ENCODE peak calls at places on chromosomes 4 and X, in nine cellular contexts. J is cardiac fibroblast; V is GM19239; U is AG10803; T is NCI-H774; F is stimulated activated CD4-positive, alpha-beta T cell treated with anti-CD3 and anti-CD28 coated beads, Interleukin-4, amount 100 ng/mL, for 4 hours; D is effector memory CD8-positive, alpha-beta T cell; P is NCI-H2107; O is caudate nucleus. S is an unnamed sample.

GRCh38 chrX:104922206-104922621 is 298.3 kb downstream of the TEX13A start:
- DNase-seq in J (peak), V (peak), U (peak), T (peak), F (peak), D (peak), P (peak), O (peak), S (peak)

GRCh38 chrX:97616883-97617510 is 733.3 kb downstream of the RPA4 start:
- DNase-seq in J (peak), V (peak), U (peak), T (no peak), F (no peak), D (no peak), P (no peak), O (no peak), S (no peak)

GRCh38 chr4:143581331-143581961 is 67.9 kb downstream of the SMARCA5 start:
- DNase-seq in J (no peak), V (no peak), U (no peak), T (no peak), F (no peak), D (no peak), P (no peak), O (no peak), S (no peak)

GRCh38 chrX:134676440-134676839 is 18.2 kb upstream of the PLAC1 start:
- DNase-seq in J (peak), V (no peak), U (peak), T (no peak), F (no peak), D (no peak), P (no peak), O (no peak), S (no peak)

GRCh38 chr4:86960557-86960959 is 25.7 kb downstream of the AFF1 start:
- DNase-seq in J (peak), V (no peak), U (peak), T (no peak), F (no peak), D (no peak), P (no peak), O (no peak), S (no peak)

GRCh38 chrX:117998171-117998570 is 118.4 kb downstream of the KLHL13 start:
- DNase-seq in J (no peak), V (no peak), U (no peak), T (no peak), F (no peak), D (no peak), P (no peak), O (no peak), S (no peak)

GRCh38 chr4:105061720-105062119 is 85.0 kb upstream of the TET2 start:
- DNase-seq in J (no peak), V (no peak), U (no peak), T (no peak), F (no peak), D (no peak), P (no peak), O (no peak), S (no peak)

GRCh38 chr4:123488916-123489315 is 92.3 kb downstream of the SPRY1 start:
- DNase-seq in J (peak), V (no peak), U (peak), T (no peak), F (no peak), D (no peak), P (no peak), O (no peak), S (no peak)

GRCh38 chr4:142236268-142236667 is 599.9 kb downstream of the IL15 start:
- DNase-seq in J (no peak), V (no peak), U (peak), T (no peak), F (no peak), D (no peak), P (no peak), O (no peak), S (no peak)

GRCh38 chr4:8911311-8912088 is 39.9 kb upstream of the HMX1 start:
- DNase-seq in J (no peak), V (peak), U (peak), T (no peak), F (no peak), D (no peak), P (no peak), O (no peak), S (no peak)

GRCh38 chr4:68272860-68273259 is 27.4 kb upstream of the TMPRSS11B start:
- DNase-seq in J (no peak), V (no peak), U (peak), T (no peak), F (no peak), D (no peak), P (no peak), O (no peak), S (no peak)

GRCh38 chr4:111013846-111014245 is 391.0 kb upstream of the PITX2 start:
- DNase-seq in J (no peak), V (no peak), U (no peak), T (no peak), F (no peak), D (no peak), P (no peak), O (no peak), S (no peak)

GRCh38 chr4:73704314-73705055 is 35.9 kb upstream of the CXCL8 start:
- DNase-seq in J (peak), V (no peak), U (peak), T (no peak), F (no peak), D (no peak), P (peak), O (no peak), S (peak)